ENCODE peak calls at places on chromosomes 16 and 17, in five cellular contexts. P, G, A, T and O are unnamed samples.

GRCh38 chr16:56314244-56314850 is 111.0 kb downstream of the AMFR start:
- DNase-seq in P (no peak), A (no peak), G (no peak), T (no peak), O (no peak)

GRCh38 chr17:72338847-72339790 is 218.3 kb downstream of the SOX9 start:
- DNase-seq in T (no peak), A (peak), G (peak), P (no peak), O (no peak)

GRCh38 chr16:10641555-10641952 is 53.2 kb downstream of the TEKT5 start:
- DNase-seq in T (no peak), P (no peak), A (no peak), G (no peak), O (no peak)

GRCh38 chr17:59124665-59125064 is 18.0 kb upstream of the TRIM37 start:
- DNase-seq in P (no peak), T (no peak), A (no peak), G (no peak), O (no peak)

GRCh38 chr17:2157081-2157480 is 102.2 kb downstream of the HIC1 start:
- DNase-seq in P (no peak), G (peak), A (no peak), T (peak), O (no peak)

GRCh38 chr17:10646393-10646990 is 10.6 kb downstream of the MYH3 start:
- DNase-seq in P (peak), T (peak), A (peak), G (peak), O (peak)

GRCh38 chr16:29806641-29807425 is 504 bp downstream of the MAZ start:
- DNase-seq in P (peak), T (peak), A (peak), G (peak), O (peak)

GRCh38 chr17:29358421-29358820 is 31.7 kb upstream of the TAOK1 start:
- DNase-seq in P (no peak), G (no peak), T (no peak), A (no peak), O (no peak)

GRCh38 chr16:71722801-71723536 is 1.5 kb downstream of the PHLPP2 start:
- DNase-seq in G (peak), P (peak), T (peak), A (peak), O (peak)

GRCh38 chr17:76567634-76568432 is 17.8 kb downstream of the ST6GALNAC2 start:
- DNase-seq in T (no peak), G (no peak), P (no peak), A (peak), O (peak)

GRCh38 chr16:67258160-67258835 is 9.5 kb downstream of the SLC9A5 start:
- DNase-seq in G (no peak), A (no peak), T (peak), P (no peak), O (no peak)

GRCh38 chr16:8905795-8906591 is 23.8 kb downstream of the LITAFD start:
- DNase-seq in T (no peak), P (no peak), G (peak), A (no peak), O (no peak)

GRCh38 chr16:67504190-67505021 is 21.1 kb upstream of the AGRP start:
- DNase-seq in G (peak), A (no peak), T (peak), P (no peak), O (no peak)

GRCh38 chr16:12260647-12261262 is 284.2 kb downstream of the SNX29 start:
- DNase-seq in P (no peak), T (no peak), G (no peak), A (no peak), O (no peak)

GRCh38 chr16:57799619-57800212 is 2.6 kb downstream of the KIFC3 start:
- DNase-seq in A (no peak), T (no peak), G (no peak), P (no peak), O (no peak)
- H3K4me3 ChIP-seq in A (no peak), T (no peak), G (no peak), P (no peak), O (peak)

GRCh38 chr17:48611681-48612455 is 1.1 kb upstream of the HOXB7 start:
- DNase-seq in A (no peak), T (no peak), P (no peak), G (no peak), O (no peak)
- TF ChIP-seq POLR2A in A (no peak), T (no peak), P (no peak), G (no peak), O (no peak)

DNA sequence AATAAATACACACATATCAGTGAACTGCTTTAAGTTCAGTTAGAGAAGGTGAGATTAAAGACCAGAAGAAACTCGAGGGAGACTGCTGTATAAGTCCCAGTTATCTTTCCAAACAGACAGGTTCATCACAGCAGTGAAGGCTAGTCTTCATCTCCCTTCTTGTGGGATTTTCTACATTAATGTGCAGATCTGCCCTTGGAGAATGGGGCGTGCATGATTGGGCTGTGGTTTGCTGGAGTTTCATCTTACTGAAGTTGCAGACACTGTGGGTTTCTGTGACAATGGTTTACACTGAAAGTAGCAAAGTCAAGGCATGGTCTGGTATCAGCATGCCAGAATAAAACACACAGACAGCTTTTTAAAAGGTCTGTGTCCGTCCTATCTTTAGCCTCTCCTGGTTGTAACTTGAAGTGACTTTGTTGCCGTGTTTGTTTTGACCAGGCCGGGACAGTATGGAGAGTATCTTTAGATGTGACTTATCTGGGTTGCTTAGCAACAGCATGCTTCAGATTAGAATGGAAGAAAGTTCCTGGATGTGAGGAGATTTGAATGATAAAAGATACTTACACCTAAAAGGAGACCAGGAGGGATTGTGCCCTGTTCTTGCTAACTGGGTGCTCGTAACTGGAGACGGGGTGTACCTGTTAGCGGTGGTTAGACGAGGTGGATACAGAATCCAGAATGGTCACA is 16.1 kb downstream of the NAA60 start:
- DNase-seq in P (no peak), G (no peak), A (no peak), T (no peak), O (no peak)
- H3K4me3 ChIP-seq in P (no peak), G (no peak), A (no peak), T (no peak), O (peak)

GRCh38 chr16:4801051-4801961 is 1.1 kb downstream of the ROGDI start:
- DNase-seq in P (no peak), T (no peak), G (no peak), A (no peak), O (no peak)

GRCh38 chr16:4801962-4802658 is at the start of gene ROGDI:
- DNase-seq in T (peak), P (peak), G (peak), A (peak), O (peak)

GRCh38 chr16:4799171-4799855 is 3.1 kb downstream of the ROGDI start:
- DNase-seq in T (no peak), G (no peak), P (no peak), A (no peak), O (no peak)

GRCh38 chr16:4798456-4798855 is 3.3 kb downstream of the SMIM22 start:
- DNase-seq in G (no peak), A (no peak), P (no peak), T (no peak), O (no peak)

GRCh38 chr16:4800290-4801041 is 2.0 kb downstream of the ROGDI start:
- DNase-seq in T (no peak), P (peak), A (peak), G (no peak), O (peak)
- TF ChIP-seq POLR2A in T (no peak), P (no peak), A (no peak), G (no peak), O (no peak)